ENCODE peak calls at places on chromosomes 16 and 17, in nine cellular contexts. Q is fibroblast of lung, Z is GM10248, E is colonic mucosa, Y is AG04450, W is fibroblast of pulmonary artery, A is choroid plexus epithelial cell, K is tibial artery, F is WERI-Rb-1. P is an unnamed sample.

GRCh38 chr17:41480136-41480535 is 815 bp downstream of the KRT35 start:
- DNase-seq in Q (no peak), Z (peak; percentile 40), E (no peak), Y (no peak), W (no peak), A (no peak), K (no peak), F (no peak), P (no peak)

GRCh38 chr17:60107526-60108257 is 29.0 kb upstream of the HEATR6 start:
- DNase-seq in Q (no peak), Z (no peak), E (no peak), Y (no peak), W (peak; percentile 44), A (peak; percentile 56), K (no peak), F (no peak), P (no peak)

GRCh38 chr16:12558641-12559040 is 245.0 kb downstream of the CPPED1 start:
- DNase-seq in Q (no peak), Z (no peak), E (no peak), Y (no peak), W (no peak), A (no peak), K (no peak), F (no peak), P (no peak)

GRCh38 chr17:12744298-12744697 is 45.0 kb upstream of the ARHGAP44 start:
- DNase-seq in Q (peak; percentile 48), Z (no peak), E (peak; percentile 17), Y (no peak), W (peak; percentile 47), A (peak; percentile 63), K (no peak), F (peak; percentile 9), P (no peak)

GRCh38 chr17:73566905-73567782 is 77.1 kb downstream of the SDK2 start:
- DNase-seq in Q (no peak), Z (no peak), E (no peak), Y (no peak), W (no peak), A (no peak), K (no peak), F (no peak), P (no peak)

GRCh38 chr17:79990051-79990592 is 45.5 kb downstream of the TBC1D16 start:
- DNase-seq in Q (no peak), Z (no peak), E (peak; percentile 64), Y (no peak), W (no peak), A (no peak), K (no peak), F (no peak), P (no peak)

GRCh38 chr17:44087319-44087718 is 16.8 kb downstream of the G6PC3 start:
- DNase-seq in Q (no peak), Z (no peak), E (no peak), Y (no peak), W (no peak), A (no peak), K (no peak), F (no peak), P (no peak)

GRCh38 chr16:56042416-56042815 is 148.9 kb upstream of the GNAO1 start:
- DNase-seq in Q (no peak), Z (no peak), E (no peak), Y (no peak), W (no peak), A (no peak), K (no peak), F (no peak), P (no peak)

GRCh38 chr17:79066963-79067362 is 7.7 kb upstream of the ENGASE start:
- DNase-seq in Q (no peak), Z (no peak), E (no peak), Y (no peak), W (no peak), A (no peak), K (no peak), F (no peak), P (no peak)

GRCh38 chr17:35765731-35766488 is 5.2 kb downstream of the C17orf50 start:
- DNase-seq in Q (no peak), Z (no peak), E (no peak), Y (no peak), W (no peak), A (no peak), K (no peak), F (no peak), P (no peak)

GRCh38 chr16:10922328-10923145 is 19.7 kb downstream of the DEXI start:
- DNase-seq in Q (peak; percentile 57), Z (no peak), E (no peak), Y (no peak), W (no peak), A (no peak), K (peak; percentile 88), F (no peak), P (no peak)

GRCh38 chr17:70622382-70623260 is 453.3 kb downstream of the KCNJ2 start:
- DNase-seq in Q (peak; percentile 43), Z (peak; percentile 32), E (peak; percentile 63), Y (no peak), W (peak; percentile 24), A (peak; percentile 71), K (no peak), F (peak; percentile 83), P (no peak)

GRCh38 chr17:70624208-70624607 is 454.9 kb downstream of the KCNJ2 start:
- DNase-seq in Q (no peak), Z (no peak), E (no peak), Y (no peak), W (no peak), A (no peak), K (no peak), F (no peak), P (no peak)

DNA sequence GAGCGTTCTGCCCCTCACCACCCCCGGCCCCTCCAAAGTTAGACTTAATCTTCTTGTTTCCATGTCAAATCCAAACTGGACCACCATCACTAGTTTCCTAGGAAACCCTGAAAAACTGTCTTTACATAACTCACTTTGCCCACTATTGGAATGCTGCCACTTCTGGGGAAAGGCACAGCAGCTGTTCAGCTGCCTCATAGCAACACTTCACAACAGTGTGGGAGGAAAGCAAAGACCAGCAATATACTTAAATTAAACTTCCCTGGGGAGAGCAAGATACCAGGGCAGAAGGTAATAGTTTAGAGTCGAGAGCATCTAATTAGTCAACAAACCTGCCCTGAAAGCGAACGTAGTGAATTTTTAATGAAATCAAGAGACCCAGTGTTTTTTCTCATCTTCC is 452.3 kb downstream of the KCNJ2 start:
- DNase-seq in Q (peak; percentile 54), Z (no peak), E (no peak), Y (no peak), W (peak; percentile 16), A (peak; percentile 49), K (no peak), F (no peak), P (no peak)
- TF ChIP-seq CTCF in Q (no peak), Z (no peak), E (no peak), Y (no peak), W (no peak), A (no peak), K (no peak), F (no peak), P (no peak)

DNA sequence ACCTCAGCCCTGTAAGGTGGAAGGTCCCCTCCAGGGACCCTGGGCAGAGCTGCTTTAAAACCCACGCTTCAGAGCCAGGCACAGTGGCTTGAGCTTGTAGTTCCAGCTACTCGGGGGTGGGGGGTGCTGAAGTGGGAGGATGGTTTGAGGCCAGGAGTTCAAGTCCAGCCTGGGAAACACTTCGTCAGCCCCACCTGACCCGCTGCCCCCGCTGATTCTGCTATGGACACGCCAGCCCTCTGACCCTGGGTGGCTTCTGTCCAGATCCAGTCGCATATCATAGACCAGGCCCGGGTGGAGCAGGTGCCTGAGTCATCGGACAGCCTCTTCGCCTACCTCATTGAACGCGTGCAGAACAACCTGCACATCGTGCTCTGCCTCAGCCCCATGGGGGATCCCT is 35.2 kb upstream of the KDM6B start:
- DNase-seq in Q (no peak), Z (no peak), E (no peak), Y (no peak), W (no peak), A (no peak), K (no peak), F (no peak), P (no peak)
- TF ChIP-seq CTCF in Q (no peak), Z (no peak), E (no peak), Y (no peak), W (no peak), A (no peak), K (no peak), F (no peak), P (no peak)

GRCh38 chr17:75105269-75106080 is 4.3 kb upstream of the ARMC7 start:
- DNase-seq in Q (peak; percentile 31), Z (peak; percentile 70), E (peak; percentile 77), Y (no peak), W (peak; percentile 51), A (peak; percentile 95), K (no peak), F (peak; percentile 91), P (no peak)
- TF ChIP-seq CTCF in Q (peak; percentile 84), Z (peak; percentile 62), E (peak; percentile 80), Y (peak; percentile 82), W (peak; percentile 74), A (peak; percentile 86), K (peak; percentile 67), F (peak; percentile 91), P (peak; percentile 33)

GRCh38 chr16:88839745-88840588 is 16.8 kb downstream of the GALNS start:
- DNase-seq in Q (no peak), Z (no peak), E (no peak), Y (no peak), W (no peak), A (no peak), K (no peak), F (no peak), P (no peak)

GRCh38 chr16:88837806-88838205 is 18.9 kb downstream of the GALNS start:
- DNase-seq in Q (no peak), Z (no peak), E (no peak), Y (no peak), W (no peak), A (no peak), K (no peak), F (no peak), P (no peak)

GRCh38 chr16:88838566-88838965 is 18.2 kb downstream of the GALNS start:
- DNase-seq in Q (no peak), Z (no peak), E (no peak), Y (no peak), W (no peak), A (no peak), K (no peak), F (no peak), P (no peak)

GRCh38 chr16:88840589-88841215 is 16.0 kb downstream of the GALNS start:
- DNase-seq in Q (no peak), Z (no peak), E (no peak), Y (no peak), W (no peak), A (no peak), K (no peak), F (no peak), P (no peak)

DNA sequence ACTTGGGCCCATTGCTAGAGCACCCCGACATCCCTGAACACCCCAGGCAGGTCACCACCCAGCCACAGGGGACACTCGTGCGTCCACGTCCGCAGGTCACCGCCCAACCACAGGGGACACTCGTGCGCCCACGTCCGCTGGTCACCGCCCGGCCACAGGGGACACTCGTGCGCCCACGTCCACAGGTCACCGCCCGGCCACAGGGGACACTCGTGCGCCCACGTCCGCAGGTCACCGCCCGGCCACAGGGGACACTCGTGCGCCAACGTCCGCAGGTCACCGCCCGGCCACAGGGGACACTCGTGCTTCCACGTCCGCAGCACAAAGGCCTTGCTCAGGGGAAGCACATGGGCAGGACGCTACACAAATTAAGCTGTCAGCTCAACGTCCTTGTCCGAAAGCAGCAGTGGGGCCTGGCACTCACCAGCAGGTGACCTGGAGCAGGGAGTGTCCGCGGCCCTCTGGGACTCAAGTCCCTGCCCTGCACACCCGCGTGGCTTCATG is 17.7 kb downstream of the GALNS start:
- DNase-seq in Q (no peak), Z (no peak), E (no peak), Y (no peak), W (no peak), A (no peak), K (no peak), F (peak; percentile 45), P (no peak)
- TF ChIP-seq CTCF in Q (no peak), Z (no peak), E (no peak), Y (no peak), W (no peak), A (no peak), K (no peak), F (peak; percentile 56), P (no peak)

P was measured in natural killer cell.